ENCODE peak calls at places on chromosomes 7 and 10, in five cellular contexts. One of them, this sample, is unnamed.

GRCh38 chr7:23434147-23434676 is 36.1 kb downstream of the IGF2BP3 start:
- DNase-seq in coronary artery: no peak
- DNase-seq in lower lobe of right lung: no peak
- DNase-seq in kidney: no peak
- DNase-seq in GM12865: peak
- DNase-seq in this sample: no peak

GRCh38 chr7:143435266-143435665 is 8.0 kb upstream of the TAS2R60 start:
- DNase-seq in coronary artery: no peak
- DNase-seq in lower lobe of right lung: no peak
- DNase-seq in kidney: no peak
- DNase-seq in GM12865: no peak
- DNase-seq in this sample: no peak

GRCh38 chr7:134885967-134886352 is 100.3 kb upstream of the AGBL3 start:
- DNase-seq in coronary artery: no peak
- DNase-seq in lower lobe of right lung: no peak
- DNase-seq in kidney: no peak
- DNase-seq in GM12865: no peak
- DNase-seq in this sample: no peak

GRCh38 chr7:96388620-96389383 is 66.9 kb upstream of the SLC25A13 start:
- DNase-seq in coronary artery: no peak
- DNase-seq in lower lobe of right lung: no peak
- DNase-seq in kidney: no peak
- DNase-seq in GM12865: no peak
- DNase-seq in this sample: no peak

GRCh38 chr7:159078911-159079270 is 65.8 kb downstream of the VIPR2 start:
- DNase-seq in coronary artery: peak
- DNase-seq in lower lobe of right lung: no peak
- DNase-seq in kidney: no peak
- DNase-seq in GM12865: no peak
- DNase-seq in this sample: no peak

GRCh38 chr7:92546856-92547497 is 18.4 kb downstream of the RBM48 start:
- DNase-seq in coronary artery: no peak
- DNase-seq in lower lobe of right lung: no peak
- DNase-seq in kidney: no peak
- DNase-seq in GM12865: no peak
- DNase-seq in this sample: no peak

GRCh38 chr7:36439624-36440023 is 50.0 kb downstream of the ANLN start:
- DNase-seq in coronary artery: no peak
- DNase-seq in lower lobe of right lung: no peak
- DNase-seq in kidney: no peak
- DNase-seq in GM12865: no peak
- DNase-seq in this sample: no peak

GRCh38 chr10:69639291-69640195 is 9.5 kb downstream of the FAM241B start:
- DNase-seq in coronary artery: peak
- DNase-seq in lower lobe of right lung: peak
- DNase-seq in kidney: no peak
- DNase-seq in GM12865: peak
- DNase-seq in this sample: peak

GRCh38 chr10:109250144-109250543 is 673.2 kb downstream of the XPNPEP1 start:
- DNase-seq in coronary artery: no peak
- DNase-seq in lower lobe of right lung: no peak
- DNase-seq in kidney: no peak
- DNase-seq in GM12865: no peak
- DNase-seq in this sample: no peak

GRCh38 chr10:130711072-130711471 is 574.9 kb downstream of the GLRX3 start:
- DNase-seq in coronary artery: no peak
- DNase-seq in lower lobe of right lung: no peak
- DNase-seq in kidney: no peak
- DNase-seq in GM12865: no peak
- DNase-seq in this sample: no peak

GRCh38 chr10:30017576-30017975 is 41.8 kb downstream of the JCAD start:
- DNase-seq in coronary artery: no peak
- DNase-seq in lower lobe of right lung: no peak
- DNase-seq in kidney: no peak
- DNase-seq in GM12865: no peak
- DNase-seq in this sample: no peak

GRCh38 chr10:119135517-119135890 is 30.0 kb downstream of the SFXN4 start:
- DNase-seq in coronary artery: no peak
- DNase-seq in lower lobe of right lung: no peak
- DNase-seq in kidney: no peak
- DNase-seq in GM12865: no peak
- DNase-seq in this sample: no peak

GRCh38 chr7:70456729-70457128 is 675.2 kb upstream of the GALNT17 start:
- DNase-seq in coronary artery: no peak
- DNase-seq in lower lobe of right lung: no peak
- DNase-seq in kidney: no peak
- DNase-seq in GM12865: peak
- DNase-seq in this sample: peak

GRCh38 chr7:95684037-95684436 is 87.7 kb upstream of the PDK4 start:
- DNase-seq in coronary artery: no peak
- DNase-seq in lower lobe of right lung: no peak
- DNase-seq in kidney: no peak
- DNase-seq in GM12865: no peak
- DNase-seq in this sample: no peak

GRCh38 chr7:1675673-1676549 is 5.8 kb downstream of the ELFN1 start:
- DNase-seq in coronary artery: peak
- DNase-seq in lower lobe of right lung: peak
- DNase-seq in kidney: peak
- DNase-seq in GM12865: no peak
- DNase-seq in this sample: no peak

GRCh38 chr7:30787476-30787875 is 16.3 kb downstream of the MINDY4 start:
- DNase-seq in coronary artery: no peak
- DNase-seq in lower lobe of right lung: no peak
- DNase-seq in kidney: no peak
- DNase-seq in GM12865: no peak
- DNase-seq in this sample: no peak

GRCh38 chr10:118870467-118871243 is 115.9 kb upstream of the CACUL1 start:
- DNase-seq in coronary artery: no peak
- DNase-seq in lower lobe of right lung: no peak
- DNase-seq in kidney: peak
- DNase-seq in GM12865: no peak
- DNase-seq in this sample: no peak

GRCh38 chr7:101936223-101936611 is 118.8 kb downstream of the CUX1 start:
- DNase-seq in coronary artery: no peak
- DNase-seq in lower lobe of right lung: no peak
- DNase-seq in kidney: no peak
- DNase-seq in GM12865: peak
- DNase-seq in this sample: no peak

GRCh38 chr10:132114953-132115520 is 49.3 kb downstream of the JAKMIP3 start:
- DNase-seq in coronary artery: no peak
- DNase-seq in lower lobe of right lung: peak
- DNase-seq in kidney: peak
- DNase-seq in GM12865: no peak
- DNase-seq in this sample: no peak

GRCh38 chr7:51151452-51151851 is 165.2 kb downstream of the COBL start:
- DNase-seq in coronary artery: no peak
- DNase-seq in lower lobe of right lung: no peak
- DNase-seq in kidney: no peak
- DNase-seq in GM12865: no peak
- DNase-seq in this sample: no peak

GRCh38 chr7:90530263-90530662 is 60.8 kb downstream of the PTTG1IP2 start:
- DNase-seq in coronary artery: no peak
- DNase-seq in lower lobe of right lung: no peak
- DNase-seq in kidney: no peak
- DNase-seq in GM12865: no peak
- DNase-seq in this sample: no peak

GRCh38 chr7:31890198-31890597 is 180.0 kb downstream of the PDE1C start:
- DNase-seq in coronary artery: no peak
- DNase-seq in lower lobe of right lung: no peak
- DNase-seq in kidney: no peak
- DNase-seq in GM12865: peak
- DNase-seq in this sample: no peak

GRCh38 chr7:5332579-5332978 is 49.8 kb downstream of the SLC29A4 start:
- DNase-seq in coronary artery: no peak
- DNase-seq in lower lobe of right lung: no peak
- DNase-seq in kidney: peak
- DNase-seq in GM12865: no peak
- DNase-seq in this sample: no peak

GRCh38 chr10:49484501-49485230 is 54.3 kb downstream of the ERCC6 start:
- DNase-seq in coronary artery: no peak
- DNase-seq in lower lobe of right lung: no peak
- DNase-seq in kidney: no peak
- DNase-seq in GM12865: no peak
- DNase-seq in this sample: no peak

GRCh38 chr10:133275683-133276092 is 980 bp downstream of the ADAM8 start:
- DNase-seq in coronary artery: no peak
- DNase-seq in lower lobe of right lung: no peak
- DNase-seq in kidney: peak
- DNase-seq in GM12865: peak
- DNase-seq in this sample: no peak

GRCh38 chr10:26446258-26446657 is 8.1 kb downstream of the APBB1IP start:
- DNase-seq in coronary artery: no peak
- DNase-seq in lower lobe of right lung: no peak
- DNase-seq in kidney: no peak
- DNase-seq in GM12865: peak
- DNase-seq in this sample: no peak

GRCh38 chr7:29723599-29723998 is 82.7 kb upstream of the WIPF3 start:
- DNase-seq in coronary artery: no peak
- DNase-seq in lower lobe of right lung: no peak
- DNase-seq in kidney: no peak
- DNase-seq in GM12865: peak
- DNase-seq in this sample: no peak

DNA sequence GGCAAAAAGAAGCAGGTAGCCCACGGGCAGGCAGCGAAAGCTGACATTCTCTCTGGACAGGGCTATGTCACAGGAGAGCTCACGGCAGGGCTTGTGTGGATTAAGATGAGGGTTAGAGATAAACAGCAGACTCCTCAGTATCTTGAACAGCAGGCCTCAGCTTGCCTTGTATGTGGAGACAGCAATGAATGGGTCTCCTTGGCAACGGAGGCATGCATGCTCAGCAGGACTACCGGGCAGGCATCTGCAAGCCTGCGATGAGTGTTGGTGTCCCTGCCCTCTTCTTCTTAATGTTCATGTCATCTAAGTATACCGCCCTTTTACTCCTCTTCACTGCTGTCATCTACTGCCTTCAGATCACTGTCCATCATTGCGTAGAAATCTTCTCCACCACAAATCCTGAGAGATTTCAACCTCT is 81.9 kb upstream of the C1GALT1 start:
- DNase-seq in coronary artery: no peak
- DNase-seq in lower lobe of right lung: no peak
- DNase-seq in kidney: no peak
- DNase-seq in GM12865: no peak
- DNase-seq in this sample: peak
- H3K4me3 ChIP-seq in coronary artery: no peak
- H3K4me3 ChIP-seq in lower lobe of right lung: no peak
- H3K4me3 ChIP-seq in kidney: no peak
- H3K4me3 ChIP-seq in GM12865: no peak
- H3K4me3 ChIP-seq in this sample: no peak

GRCh38 chr7:22189741-22190140 is 167.2 kb downstream of the RAPGEF5 start:
- DNase-seq in coronary artery: no peak
- DNase-seq in lower lobe of right lung: no peak
- DNase-seq in kidney: no peak
- DNase-seq in GM12865: no peak
- DNase-seq in this sample: no peak

GRCh38 chr7:22192778-22193177 is 164.2 kb downstream of the RAPGEF5 start:
- DNase-seq in coronary artery: no peak
- DNase-seq in lower lobe of right lung: no peak
- DNase-seq in kidney: no peak
- DNase-seq in GM12865: no peak
- DNase-seq in this sample: no peak

GRCh38 chr7:22190736-22191135 is 166.2 kb downstream of the RAPGEF5 start:
- DNase-seq in coronary artery: no peak
- DNase-seq in lower lobe of right lung: no peak
- DNase-seq in kidney: no peak
- DNase-seq in GM12865: no peak
- DNase-seq in this sample: no peak

GRCh38 chr7:22187691-22188348 is 169.1 kb downstream of the RAPGEF5 start:
- DNase-seq in coronary artery: no peak
- DNase-seq in lower lobe of right lung: no peak
- DNase-seq in kidney: no peak
- DNase-seq in GM12865: no peak
- DNase-seq in this sample: no peak

DNA sequence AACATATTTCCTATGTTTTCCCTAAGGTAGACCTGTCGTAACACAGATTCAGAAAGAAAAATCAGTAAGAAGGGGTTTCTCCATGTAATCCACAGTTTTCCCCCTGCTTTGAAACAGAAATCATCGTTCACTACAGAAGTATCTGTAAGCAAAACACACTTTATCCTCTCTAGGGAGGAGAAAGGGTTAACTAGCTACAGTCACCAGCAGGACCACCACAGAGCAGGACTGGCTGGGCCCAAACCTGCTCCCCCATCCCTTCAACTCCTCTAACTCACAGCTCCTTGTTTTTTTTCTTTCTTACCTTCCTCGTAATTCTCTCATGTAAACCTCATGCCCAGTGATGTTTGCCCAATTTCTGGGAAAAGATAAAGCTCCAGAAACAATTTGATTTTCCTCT is 167.7 kb downstream of the RAPGEF5 start:
- DNase-seq in coronary artery: no peak
- DNase-seq in lower lobe of right lung: no peak
- DNase-seq in kidney: no peak
- DNase-seq in GM12865: no peak
- DNase-seq in this sample: no peak
- H3K4me3 ChIP-seq in coronary artery: no peak
- H3K4me3 ChIP-seq in lower lobe of right lung: no peak
- H3K4me3 ChIP-seq in kidney: no peak
- H3K4me3 ChIP-seq in GM12865: no peak
- H3K4me3 ChIP-seq in this sample: no peak

DNA sequence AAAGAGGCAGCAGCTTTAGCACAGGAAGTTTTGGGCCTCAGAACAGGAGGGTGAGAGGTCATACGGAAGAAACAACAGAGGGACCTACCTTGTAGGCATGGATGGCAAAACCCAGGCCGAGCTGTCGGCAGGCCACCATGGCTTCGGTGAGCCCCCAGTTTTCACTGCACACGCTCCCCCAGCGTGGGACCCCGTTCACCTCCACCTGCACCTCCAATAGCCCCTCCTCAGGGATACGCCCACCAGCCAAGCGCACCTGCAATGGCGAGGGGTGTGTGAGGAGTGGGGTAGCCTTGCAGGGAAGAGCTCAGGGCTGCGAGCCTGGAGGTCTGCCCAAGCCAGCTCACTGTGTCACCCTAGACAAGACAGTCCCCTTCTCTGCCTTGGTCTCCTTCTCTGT is 11.3 kb downstream of the LOXL4 start:
- DNase-seq in coronary artery: no peak
- DNase-seq in lower lobe of right lung: no peak
- DNase-seq in kidney: no peak
- DNase-seq in GM12865: no peak
- DNase-seq in this sample: no peak
- H3K4me3 ChIP-seq in coronary artery: no peak
- H3K4me3 ChIP-seq in lower lobe of right lung: no peak
- H3K4me3 ChIP-seq in kidney: no peak
- H3K4me3 ChIP-seq in GM12865: no peak
- H3K4me3 ChIP-seq in this sample: no peak

DNA sequence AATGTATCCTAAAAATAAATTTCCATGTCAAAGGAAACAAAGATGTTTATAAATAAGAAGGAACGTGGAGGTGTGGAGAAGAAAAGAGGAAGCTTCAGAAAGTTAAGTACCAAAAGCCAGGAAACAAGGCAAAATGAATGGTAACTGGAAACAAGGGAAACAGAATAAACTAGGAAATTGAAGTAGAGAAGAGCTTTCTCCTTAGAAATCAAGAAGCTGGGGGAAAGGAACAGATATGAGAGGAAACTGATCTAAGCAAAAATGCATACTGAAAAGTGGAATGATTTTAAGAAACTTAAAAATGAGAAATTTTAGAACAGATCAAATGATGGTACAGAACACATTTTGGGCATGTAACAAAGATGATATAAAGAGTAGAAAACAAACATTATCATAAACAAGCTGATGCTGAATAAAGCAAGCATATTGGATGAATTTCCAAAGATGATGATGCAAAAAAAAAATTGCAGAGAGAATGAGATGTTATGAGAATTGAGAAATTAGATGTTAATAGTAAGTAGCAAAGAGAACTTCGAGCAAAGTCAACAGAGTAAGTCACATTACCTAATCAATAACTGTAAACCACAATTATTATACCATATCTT is 1.9 kb downstream of the BRAF start:
- DNase-seq in coronary artery: no peak
- DNase-seq in lower lobe of right lung: no peak
- DNase-seq in kidney: no peak
- DNase-seq in GM12865: no peak
- DNase-seq in this sample: no peak
- H3K4me3 ChIP-seq in coronary artery: peak
- H3K4me3 ChIP-seq in lower lobe of right lung: peak
- H3K4me3 ChIP-seq in kidney: peak
- H3K4me3 ChIP-seq in GM12865: peak
- H3K4me3 ChIP-seq in this sample: no peak

This sample was measured in Jurkat, Clone E6-1.